ENCODE peak calls at places on chromosomes 1 and 21, in five cellular contexts. E, C, Q, W and L are unnamed samples.

GRCh38 chr21:42080788-42081083 is 9.6 kb downstream of the UMODL1 start:
- DNase-seq in W (peak), Q (no peak), C (no peak), E (no peak), L (no peak)

GRCh38 chr1:16122916-16123315 is 33.0 kb downstream of the EPHA2 start:
- DNase-seq in C (no peak), Q (peak), W (no peak), E (peak), L (peak)

GRCh38 chr1:66527688-66528087 is 6.3 kb upstream of the SGIP1 start:
- DNase-seq in W (no peak), E (no peak), Q (no peak), C (no peak), L (no peak)

GRCh38 chr1:5304702-5305101 is 650.3 kb downstream of the AJAP1 start:
- DNase-seq in W (no peak), Q (no peak), E (no peak), C (no peak), L (no peak)

GRCh38 chr1:159008744-159009188 is 941 bp upstream of the IFI16 start:
- DNase-seq in E (no peak), Q (peak), C (no peak), W (no peak), L (no peak)

GRCh38 chr1:8408151-8408839 is 90.4 kb downstream of the SLC45A1 start:
- DNase-seq in E (no peak), Q (no peak), C (peak), W (peak), L (no peak)

GRCh38 chr1:78622548-78622947 is 2.3 kb downstream of the IFI44L start:
- DNase-seq in E (no peak), W (no peak), C (no peak), Q (no peak), L (no peak)

GRCh38 chr1:178939328-178939727 is 68.5 kb upstream of the ANGPTL1 start:
- DNase-seq in Q (no peak), E (no peak), W (no peak), C (no peak), L (no peak)

GRCh38 chr1:175394739-175395138 is 202.2 kb upstream of the KIAA0040 start:
- DNase-seq in C (no peak), W (no peak), E (no peak), Q (no peak), L (no peak)

GRCh38 chr1:111032295-111032897 is 68.7 kb upstream of the LRIF1 start:
- DNase-seq in Q (peak), E (no peak), W (no peak), C (no peak), L (no peak)

GRCh38 chr1:94795321-94795899 is 24.7 kb upstream of the SLC44A3 start:
- DNase-seq in E (no peak), Q (no peak), W (no peak), C (no peak), L (no peak)

GRCh38 chr1:38451541-38451993 is 405.0 kb upstream of the POU3F1 start:
- DNase-seq in Q (no peak), E (no peak), C (no peak), W (no peak), L (no peak)

GRCh38 chr1:200130552-200130951 is 103.0 kb downstream of the NR5A2 start:
- DNase-seq in Q (no peak), W (peak), E (no peak), C (no peak), L (no peak)

GRCh38 chr1:24003331-24003972 is 23.3 kb upstream of the SRSF10 start:
- DNase-seq in C (no peak), Q (no peak), W (no peak), E (no peak), L (no peak)

GRCh38 chr1:157968951-157969350 is 24.5 kb upstream of the KIRREL1 start:
- DNase-seq in E (no peak), Q (no peak), W (no peak), C (no peak), L (no peak)

GRCh38 chr1:95117207-95118018 is at the start of gene TLCD4:
- DNase-seq in W (peak), C (peak), Q (peak), E (peak), L (peak)

GRCh38 chr1:158112994-158113758 is 67.5 kb upstream of the CD1D start:
- DNase-seq in E (peak), W (no peak), Q (no peak), C (no peak), L (peak)

GRCh38 chr21:45545691-45546531 is 3.7 kb upstream of the SLC19A1 start:
- DNase-seq in C (no peak), W (no peak), E (no peak), Q (no peak), L (no peak)

GRCh38 chr1:7287013-7287412 is 484.1 kb upstream of the VAMP3 start:
- DNase-seq in E (no peak), W (no peak), Q (no peak), C (no peak), L (no peak)

GRCh38 chr1:31759266-31760023 is 4.7 kb downstream of the ADGRB2 start:
- DNase-seq in C (no peak), E (no peak), W (no peak), Q (no peak), L (no peak)

GRCh38 chr1:160406131-160406968 is 6.0 kb downstream of the VANGL2 start:
- DNase-seq in C (no peak), E (no peak), Q (no peak), W (peak), L (no peak)

GRCh38 chr1:225818229-225818628 is 8.3 kb downstream of the EPHX1 start:
- DNase-seq in E (no peak), Q (no peak), C (no peak), W (no peak), L (no peak)

GRCh38 chr1:29690156-29690555 is 453.8 kb downstream of the PTPRU start:
- DNase-seq in W (no peak), Q (no peak), C (no peak), E (no peak), L (peak)